ENCODE peak calls at places on chromosome 4, in nine cellular contexts. E is endothelial cell; X is MG63; V is aorta; G is CD4-positive, alpha-beta memory T cell; F is stimulated activated CD4-positive, alpha-beta T cell treated with anti-CD3 and anti-CD28 coated beads, Interleukin-15, amount 100 ng/mL, for 1 hour; T is dermis microvascular lymphatic vessel endothelial cell; Y is GM12891; P is tibial artery. J is an unnamed sample.
A peak's percentile ranks its signal among the peaks of the same experiment; 100 is the strongest.

GRCh38 chr4:173171098-173171497 is 2.5 kb downstream of the GALNT7 start:
- DNase-seq in E (no peak), X (no peak), V (no peak), G (no peak), F (no peak), T (no peak), Y (no peak), P (no peak), J (no peak)

GRCh38 chr4:148481644-148482043 is 39.4 kb upstream of the NR3C2 start:
- DNase-seq in E (no peak), X (no peak), V (no peak), G (no peak), F (no peak), T (no peak), Y (no peak), P (no peak), J (no peak)

GRCh38 chr4:65880594-65880993 is 210.3 kb upstream of the EPHA5 start:
- DNase-seq in E (no peak), X (no peak), V (no peak), G (no peak), F (no peak), T (no peak), Y (no peak), P (no peak), J (no peak)

GRCh38 chr4:52932586-52933482 is 70.7 kb downstream of the RASL11B start:
- DNase-seq in E (no peak), X (peak; percentile 90), V (no peak), G (no peak), F (no peak), T (no peak), Y (no peak), P (no peak), J (no peak)

GRCh38 chr4:70915048-70915815 is 13.1 kb downstream of the MOB1B start:
- DNase-seq in E (no peak), X (peak; percentile 25), V (no peak), G (no peak), F (no peak), T (no peak), Y (no peak), P (no peak), J (no peak)

GRCh38 chr4:15018389-15018788 is 16.1 kb downstream of the CPEB2 start:
- DNase-seq in E (no peak), X (no peak), V (no peak), G (no peak), F (no peak), T (no peak), Y (no peak), P (no peak), J (no peak)

GRCh38 chr4:82519776-82520175 is 42.0 kb downstream of the TMEM150C start:
- DNase-seq in E (no peak), X (no peak), V (no peak), G (no peak), F (no peak), T (no peak), Y (no peak), P (no peak), J (no peak)

GRCh38 chr4:64539234-64539849 is 130.1 kb upstream of the TECRL start:
- DNase-seq in E (peak; percentile 64), X (peak; percentile 15), V (no peak), G (no peak), F (no peak), T (peak; percentile 39), Y (no peak), P (no peak), J (no peak)

GRCh38 chr4:80709082-80709869 is 321.2 kb upstream of the BMP3 start:
- DNase-seq in E (no peak), X (no peak), V (no peak), G (peak; percentile 15), F (no peak), T (no peak), Y (no peak), P (no peak), J (no peak)

GRCh38 chr4:28073860-28074555 is 1213.4 kb downstream of the STIM2 start:
- DNase-seq in E (no peak), X (no peak), V (peak; percentile 55), G (no peak), F (no peak), T (no peak), Y (no peak), P (no peak), J (no peak)

GRCh38 chr4:38985363-38986065 is 46.7 kb downstream of the TMEM156 start:
- DNase-seq in E (no peak), X (no peak), V (no peak), G (peak; percentile 20), F (no peak), T (no peak), Y (no peak), P (no peak), J (no peak)

GRCh38 chr4:68349361-68350360 is at the start of gene YTHDC1:
- DNase-seq in E (peak; percentile 92), X (peak; percentile 90), V (peak; percentile 99), G (peak; percentile 94), F (peak; percentile 92), T (peak; percentile 94), Y (peak; percentile 70), P (peak; percentile 97), J (peak; percentile 98)

GRCh38 chr4:74098628-74098995 is 383 bp downstream of the CXCL2 start:
- DNase-seq in E (no peak), X (no peak), V (peak; percentile 77), G (no peak), F (no peak), T (no peak), Y (no peak), P (no peak), J (peak; percentile 72)

GRCh38 chr4:835148-836002 is 9.4 kb upstream of the CPLX1 start:
- DNase-seq in E (no peak), X (no peak), V (peak; percentile 59), G (no peak), F (no peak), T (no peak), Y (no peak), P (no peak), J (peak; percentile 74)

GRCh38 chr4:85423414-85423813 is 51.5 kb upstream of the ARHGAP24 start:
- DNase-seq in E (no peak), X (no peak), V (no peak), G (no peak), F (no peak), T (no peak), Y (no peak), P (no peak), J (no peak)

GRCh38 chr4:148376151-148376550 is 66.1 kb downstream of the NR3C2 start:
- DNase-seq in E (no peak), X (peak; percentile 12), V (no peak), G (peak; percentile 76), F (no peak), T (peak; percentile 83), Y (no peak), P (peak; percentile 34), J (no peak)

GRCh38 chr4:143517764-143518163 is 4.3 kb downstream of the SMARCA5 start:
- DNase-seq in E (no peak), X (no peak), V (no peak), G (no peak), F (no peak), T (no peak), Y (no peak), P (no peak), J (no peak)

GRCh38 chr4:74793757-74794340 is 474 bp downstream of the BTC start:
- DNase-seq in E (peak; percentile 65), X (peak; percentile 56), V (peak; percentile 87), G (no peak), F (no peak), T (no peak), Y (peak; percentile 14), P (peak; percentile 44), J (peak; percentile 90)

GRCh38 chr4:6198278-6198677 is 2.1 kb downstream of the JAKMIP1 start:
- DNase-seq in E (no peak), X (no peak), V (no peak), G (no peak), F (no peak), T (no peak), Y (no peak), P (peak; percentile 11), J (no peak)

GRCh38 chr4:150176559-150176958 is 98.3 kb downstream of the DCLK2 start:
- DNase-seq in E (no peak), X (peak; percentile 44), V (no peak), G (no peak), F (no peak), T (no peak), Y (no peak), P (no peak), J (no peak)